ENCODE peak calls at places on chromosomes 11 and 22, in five cellular contexts. S is cardiac muscle cell, U is tibial artery, H is suprapubic skin, K is fibroblast of mammary gland. F is an unnamed sample.

GRCh38 chr11:131511794-131512193 is 141.4 kb downstream of the NTM start:
- DNase-seq in U (no peak), S (peak), K (peak), H (no peak), F (peak)

GRCh38 chr11:68469642-68470041 is 9.1 kb downstream of the PPP6R3 start:
- DNase-seq in U (no peak), H (no peak), S (no peak), K (no peak), F (no peak)

GRCh38 chr11:96001037-96001436 is 77.1 kb upstream of the MTMR2 start:
- DNase-seq in U (peak), H (peak), K (peak), S (peak), F (no peak)

GRCh38 chr11:45665206-45665932 is at the start of gene CHST1:
- DNase-seq in U (peak), K (no peak), S (peak), H (peak), F (no peak)

GRCh38 chr11:83520849-83521248 is 234.7 kb upstream of the CCDC90B start:
- DNase-seq in U (no peak), S (no peak), H (no peak), K (no peak), F (no peak)

GRCh38 chr22:43053176-43053575 is 36.0 kb downstream of the TTLL1 start:
- DNase-seq in U (no peak), K (no peak), H (no peak), S (no peak), F (no peak)

GRCh38 chr11:44456544-44457270 is 108.8 kb upstream of the CD82 start:
- DNase-seq in H (peak), S (no peak), U (no peak), K (no peak), F (peak)

GRCh38 chr11:32186118-32186517 is 95.2 kb downstream of the RCN1 start:
- DNase-seq in S (no peak), H (no peak), K (no peak), U (no peak), F (no peak)

GRCh38 chr22:45211435-45211834 is 29.3 kb downstream of the KIAA0930 start:
- DNase-seq in H (peak), S (no peak), U (no peak), K (peak), F (no peak)

GRCh38 chr11:109267293-109268095 is 154.5 kb upstream of the C11orf87 start:
- DNase-seq in K (no peak), U (no peak), H (no peak), S (peak), F (peak)

GRCh38 chr11:34464591-34465036 is 25.9 kb downstream of the CAT start:
- DNase-seq in K (no peak), U (no peak), H (no peak), S (no peak), F (no peak)

GRCh38 chr11:69055598-69056516 is 7.1 kb downstream of the TPCN2 start:
- DNase-seq in H (no peak), K (no peak), S (no peak), U (peak), F (no peak)

GRCh38 chr11:57458060-57458409 is 2.3 kb upstream of the RTN4RL2 start:
- DNase-seq in U (no peak), H (no peak), K (no peak), S (no peak), F (no peak)

GRCh38 chr11:31690041-31690440 is 121.1 kb downstream of the PAX6 start:
- DNase-seq in K (peak), H (no peak), U (no peak), S (peak), F (no peak)

GRCh38 chr11:6618117-6619020 is 853 bp downstream of the TPP1 start:
- DNase-seq in K (peak), U (peak), S (peak), H (no peak), F (peak)

GRCh38 chr11:1927151-1928037 is 7.9 kb downstream of the TNNT3 start:
- DNase-seq in H (peak), K (no peak), U (no peak), S (no peak), F (peak)

GRCh38 chr22:40637181-40638150 is 947 bp upstream of the MRTFA start:
- DNase-seq in H (peak), K (no peak), U (peak), S (no peak), F (peak)

GRCh38 chr11:35372565-35373283 is 46.6 kb downstream of the SLC1A2 start:
- DNase-seq in H (no peak), U (no peak), K (no peak), S (no peak), F (no peak)

GRCh38 chr11:121722431-121723256 is 269.9 kb upstream of the SORL1-AS1 start:
- DNase-seq in K (peak), H (peak), U (peak), S (peak), F (peak)

GRCh38 chr22:41177626-41178424 is 27.3 kb upstream of the L3MBTL2 start:
- DNase-seq in U (no peak), S (no peak), K (no peak), H (no peak), F (no peak)

GRCh38 chr22:20008221-20008995 is 8.2 kb downstream of the ARVCF start:
- DNase-seq in U (no peak), H (no peak), K (no peak), S (no peak), F (no peak)

GRCh38 chr11:34166806-34167740 is 61.6 kb downstream of the NAT10 start:
- DNase-seq in U (no peak), H (no peak), K (no peak), S (no peak), F (no peak)

GRCh38 chr11:70933986-70934583 is 318.3 kb downstream of the SHANK2 start:
- DNase-seq in U (no peak), K (no peak), H (no peak), S (no peak), F (no peak)

GRCh38 chr22:46380069-46380468 is 44.6 kb downstream of the TRMU start:
- DNase-seq in U (no peak), H (no peak), K (no peak), S (no peak), F (no peak)

GRCh38 chr11:71372693-71373657 is 75.2 kb downstream of the DHCR7 start:
- DNase-seq in U (no peak), H (no peak), S (peak), K (peak), F (peak)

GRCh38 chr22:36573815-36574350 is 44.9 kb upstream of the EIF3D start:
- DNase-seq in S (no peak), U (no peak), H (no peak), K (no peak), F (no peak)

GRCh38 chr11:67698247-67698646 is 23.8 kb upstream of the ALDH3B2 start:
- DNase-seq in H (no peak), U (no peak), K (peak), S (no peak), F (no peak)

GRCh38 chr22:42717197-42717967 is 3.3 kb downstream of the A4GALT start:
- DNase-seq in S (peak), K (peak), U (no peak), H (no peak), F (peak)

DNA sequence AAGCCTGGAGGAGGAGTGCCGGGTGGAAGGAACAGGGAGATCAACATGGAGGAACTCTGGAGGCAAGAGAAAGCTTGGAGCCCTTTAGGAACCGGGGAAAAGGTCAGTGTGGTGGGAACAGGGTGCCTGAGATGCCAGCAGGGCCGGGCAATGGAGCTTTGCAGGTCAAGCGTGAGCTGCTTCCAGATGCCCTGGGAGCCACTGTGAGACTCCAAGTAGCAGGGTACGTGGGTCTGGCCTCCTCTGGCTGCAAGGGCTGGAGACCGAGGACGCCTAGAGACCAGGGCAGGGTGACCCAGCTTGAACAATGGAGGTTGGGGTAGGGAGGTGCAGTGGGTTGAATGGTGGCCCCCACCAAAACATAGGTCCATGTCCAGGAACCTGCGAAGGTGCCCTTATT is 15.6 kb upstream of the EMID1 start:
- DNase-seq in S (no peak), U (no peak), H (no peak), K (no peak), F (no peak)
- H3K4me3 ChIP-seq in S (no peak), U (no peak), H (no peak), K (no peak), F (no peak)

GRCh38 chr22:17888855-17889254 is 114.6 kb upstream of the BID start:
- DNase-seq in S (peak), U (no peak), K (no peak), H (no peak), F (no peak)
- TF ChIP-seq CTCF in S (peak), U (no peak), K (peak), H (no peak), F (no peak)

GRCh38 chr22:35104491-35104890 is 38.5 kb downstream of the ISX start:
- DNase-seq in K (no peak), H (no peak), S (no peak), U (no peak), F (no peak)
- H3K4me3 ChIP-seq in K (no peak), H (no peak), S (no peak), U (no peak), F (no peak)

GRCh38 chr11:86799680-86800075 is 664 bp upstream of the PRSS23 start:
- DNase-seq in H (no peak), S (no peak), K (no peak), U (no peak), F (no peak)
- TF ChIP-seq CTCF in H (no peak), S (peak), K (no peak), U (no peak), F (no peak)

GRCh38 chr11:66121453-66121852 is 51.4 kb downstream of the PACS1 start:
- DNase-seq in U (no peak), H (no peak), K (no peak), S (no peak), F (no peak)

GRCh38 chr11:66116576-66117361 is 46.7 kb downstream of the PACS1 start:
- DNase-seq in K (no peak), S (no peak), H (no peak), U (no peak), F (no peak)

GRCh38 chr11:66119348-66120133 is 49.5 kb downstream of the PACS1 start:
- DNase-seq in H (no peak), K (peak), S (peak), U (no peak), F (peak)

GRCh38 chr11:66115638-66116410 is 45.8 kb downstream of the PACS1 start:
- DNase-seq in H (no peak), K (no peak), U (no peak), S (peak), F (no peak)

DNA sequence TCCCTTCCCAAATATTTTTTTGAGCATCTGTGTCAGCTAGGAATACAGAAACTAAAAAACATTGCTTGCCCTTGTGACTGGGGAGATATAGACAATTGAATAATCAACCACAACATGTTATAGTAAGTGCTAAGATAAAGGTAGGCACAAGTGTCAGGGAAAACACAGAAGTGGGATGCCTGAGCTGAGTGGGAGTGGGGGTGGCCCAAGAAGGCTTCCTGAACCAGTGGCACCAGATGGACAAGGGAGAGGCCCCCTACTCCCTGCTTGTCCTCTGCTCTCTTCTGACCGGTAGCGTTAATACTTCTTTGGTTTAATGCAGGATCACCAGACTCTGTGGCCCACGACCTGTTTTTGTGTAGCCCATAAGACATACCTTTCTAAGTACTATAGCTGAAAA is 48.8 kb downstream of the PACS1 start:
- DNase-seq in S (peak), K (no peak), H (no peak), U (no peak), F (no peak)
- H3K4me3 ChIP-seq in S (no peak), K (no peak), H (no peak), U (no peak), F (no peak)

GRCh38 chr11:126712017-126712625 is 288.4 kb downstream of the KIRREL3 start:
- DNase-seq in K (no peak), H (no peak), U (no peak), S (peak), F (no peak)
- TF ChIP-seq CTCF in K (no peak), H (no peak), U (no peak), S (no peak), F (no peak)

GRCh38 chr11:10108901-10109665 is 184.9 kb downstream of the SBF2 start:
- DNase-seq in H (no peak), S (peak), K (peak), U (peak), F (no peak)
- H3K4me3 ChIP-seq in H (no peak), S (no peak), K (no peak), U (no peak), F (no peak)

GRCh38 chr11:11895672-11896071 is 53.9 kb downstream of the USP47 start:
- DNase-seq in H (no peak), U (no peak), S (peak), K (peak), F (peak)
- TF ChIP-seq CTCF in H (no peak), U (peak), S (peak), K (peak), F (no peak)

GRCh38 chr11:77046060-77046501 is 11.9 kb downstream of the B3GNT6 start:
- DNase-seq in K (peak), S (peak), U (no peak), H (peak), F (peak)
- H3K4me3 ChIP-seq in K (no peak), S (no peak), U (no peak), H (no peak), F (no peak)

F was measured in bronchial epithelial cell.